ENCODE peak calls at places on chromosomes 11 and 22, in four cellular contexts. W, K, H and I are unnamed samples.
A peak's percentile ranks its signal among the peaks of the same experiment; 100 is the strongest.

GRCh38 chr11:637593-638507 is 781 bp downstream of the DRD4 start:
- DNase-seq in W (no peak), K (no peak), H (no peak), I (no peak)

GRCh38 chr11:70751142-70751734 is 352.9 kb downstream of the CTTN start:
- DNase-seq in W (no peak), K (no peak), H (no peak), I (no peak)

GRCh38 chr11:128548655-128549255 is 38.6 kb downstream of the ETS1 start:
- DNase-seq in W (no peak), K (peak; percentile 44), H (no peak), I (no peak)

GRCh38 chr22:46007003-46007847 is 30.3 kb upstream of the WNT7B start:
- DNase-seq in W (no peak), K (no peak), H (peak; percentile 6), I (no peak)

GRCh38 chr22:41256898-41257260 is 16.1 kb upstream of the CHADL start:
- DNase-seq in W (no peak), K (no peak), H (no peak), I (no peak)

GRCh38 chr11:2799881-2800654 is 85.5 kb downstream of the CDKN1C start:
- DNase-seq in W (no peak), K (no peak), H (no peak), I (no peak)

GRCh38 chr11:10669258-10670033 is 24.1 kb downstream of the IRAG1 start:
- DNase-seq in W (no peak), K (no peak), H (no peak), I (no peak)

GRCh38 chr11:76380161-76380976 is 563 bp downstream of the THAP12 start:
- DNase-seq in W (peak; percentile 52), K (peak; percentile 1), H (peak; percentile 42), I (peak; percentile 26)

GRCh38 chr11:94635072-94635471 is 67.9 kb downstream of the PIWIL4 start:
- DNase-seq in W (no peak), K (no peak), H (no peak), I (no peak)